ENCODE peak calls at places on chromosomes 1 and 21, in six cellular contexts. V is upper lobe of right lung, M is fibroblast of lung, Y is thoracic aorta, J is heart right ventricle, E is tibial nerve. H is an unnamed sample.

GRCh38 chr1:20255666-20256065 is 35.0 kb upstream of the VWA5B1 start:
- DNase-seq in E (no peak), Y (no peak), V (no peak), M (peak; percentile 82), J (no peak), H (no peak)

GRCh38 chr1:223059526-223059925 is 83.5 kb downstream of the TLR5 start:
- DNase-seq in Y (no peak), V (no peak), E (no peak), J (no peak), M (no peak), H (no peak)

GRCh38 chr1:38117444-38117887 is 70.9 kb upstream of the POU3F1 start:
- DNase-seq in V (no peak), E (no peak), J (no peak), Y (no peak), M (no peak), H (no peak)

GRCh38 chr1:25110037-25110436 is 122.3 kb downstream of the SYF2 start:
- DNase-seq in E (no peak), V (no peak), J (no peak), M (no peak), Y (no peak), H (no peak)

GRCh38 chr21:28066051-28066450 is 926.6 kb downstream of the LTN1 start:
- DNase-seq in V (no peak), J (no peak), M (peak; percentile 19), Y (no peak), E (no peak), H (no peak)

GRCh38 chr1:70072239-70072751 is 133.1 kb downstream of the LRRC40 start:
- DNase-seq in Y (no peak), E (no peak), V (no peak), J (no peak), M (peak; percentile 70), H (no peak)

GRCh38 chr1:37448185-37448584 is 26.2 kb upstream of the ZC3H12A start:
- DNase-seq in Y (no peak), J (no peak), M (no peak), V (no peak), E (no peak), H (no peak)

GRCh38 chr1:203300441-203301330 is 4.6 kb upstream of the BTG2 start:
- DNase-seq in V (peak; percentile 38), E (no peak), Y (no peak), M (no peak), J (no peak), H (no peak)

GRCh38 chr1:241916196-241916595 is 41.4 kb upstream of the BECN2 start:
- DNase-seq in J (no peak), E (no peak), V (no peak), M (no peak), Y (no peak), H (no peak)

GRCh38 chr1:168335500-168335899 is 54.8 kb downstream of the TBX19 start:
- DNase-seq in M (no peak), E (no peak), J (no peak), V (no peak), Y (no peak), H (no peak)

GRCh38 chr1:6601865-6602668 is 602 bp downstream of the KLHL21 start:
- DNase-seq in Y (no peak), J (peak; percentile 60), E (no peak), V (peak; percentile 81), M (peak; percentile 70), H (no peak)

GRCh38 chr1:203769505-203770343 is 4.7 kb downstream of the LAX1 start:
- DNase-seq in V (peak; percentile 84), M (peak; percentile 95), E (peak; percentile 58), Y (peak; percentile 61), J (peak; percentile 58), H (peak; percentile 92)

GRCh38 chr21:44845418-44846200 is 27.7 kb upstream of the SUMO3 start:
- DNase-seq in Y (no peak), M (peak; percentile 46), V (peak; percentile 84), J (peak; percentile 81), E (peak; percentile 30), H (peak; percentile 69)

GRCh38 chr1:203201516-203202205 is 15.2 kb upstream of the CHI3L1 start:
- DNase-seq in Y (no peak), V (no peak), E (no peak), M (no peak), J (no peak), H (no peak)

GRCh38 chr1:222288056-222288455 is 259.8 kb downstream of the HHIPL2 start:
- DNase-seq in Y (no peak), V (no peak), J (no peak), M (peak; percentile 76), E (no peak), H (no peak)

GRCh38 chr1:88802404-88802803 is 89.0 kb downstream of the GTF2B start:
- DNase-seq in J (no peak), Y (no peak), V (no peak), E (no peak), M (no peak), H (no peak)

GRCh38 chr1:208410409-208410808 is 166.2 kb upstream of the PLXNA2 start:
- DNase-seq in M (no peak), Y (no peak), V (no peak), J (no peak), E (no peak), H (no peak)

GRCh38 chr1:67978988-67979516 is 71.4 kb downstream of the DIRAS3 start:
- DNase-seq in J (no peak), E (no peak), M (peak; percentile 18), Y (no peak), V (no peak), H (no peak)

GRCh38 chr1:156860113-156860638 is 489 bp upstream of the NTRK1 start:
- DNase-seq in J (peak; percentile 61), E (no peak), M (peak; percentile 39), V (no peak), Y (no peak), H (no peak)

DNA sequence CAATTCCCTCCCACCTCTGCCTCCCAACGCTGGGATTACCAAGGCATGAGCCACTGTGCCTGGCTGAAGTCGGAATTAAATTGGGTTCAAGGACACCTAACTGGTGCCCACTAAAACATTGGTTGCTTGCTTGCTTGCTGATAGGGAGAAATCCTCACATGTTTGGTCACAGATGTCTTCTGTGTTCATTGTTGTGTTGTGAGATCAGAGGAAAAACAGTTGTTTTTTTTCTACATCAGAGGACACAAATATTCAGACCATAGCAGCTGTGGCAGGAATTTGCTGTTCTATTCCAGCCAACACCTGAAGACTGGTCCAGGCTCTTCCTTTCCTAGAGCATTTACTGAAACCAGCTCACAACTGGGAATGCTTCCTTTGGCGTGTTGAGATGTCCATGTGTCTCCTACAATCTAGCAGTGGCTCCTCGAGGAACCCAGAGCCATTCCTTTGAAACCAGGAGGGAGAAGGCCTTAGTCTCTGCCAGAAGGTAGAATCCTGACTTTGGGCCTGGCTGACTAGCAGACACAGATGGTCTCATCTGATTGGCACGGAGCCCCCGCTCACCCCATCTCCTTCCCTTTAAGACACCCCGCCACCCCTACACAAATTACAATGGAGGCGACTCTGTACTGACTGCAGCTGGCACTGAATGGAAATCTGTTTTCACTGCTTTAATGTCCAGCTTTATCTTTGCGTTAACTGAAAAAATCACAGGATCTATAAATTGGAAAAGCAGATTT is 24.3 kb upstream of the TRIM17 start:
- DNase-seq in V (no peak), Y (no peak), E (no peak), M (no peak), J (no peak), H (no peak)
- H3K27me3 ChIP-seq in V (peaks cover 48% of the 10 kb centered on the region), Y (no peaks in the 10 kb centered on the region), E (peaks cover 87% of the 10 kb centered on the region), M (peaks cover 13% of the 10 kb centered on the region), J (peaks cover 35% of the 10 kb centered on the region), H (no peaks in the 10 kb centered on the region)

GRCh38 chr21:25607812-25608737 is 794 bp upstream of the MRPL39 start:
- DNase-seq in V (peak; percentile 85), Y (peak; percentile 51), J (peak; percentile 77), E (peak; percentile 85), M (peak; percentile 87), H (peak; percentile 86)
- TF ChIP-seq CTCF in V (peak; percentile 92), Y (peak; percentile 89), J (peak; percentile 87), E (peak; percentile 84), M (peak; percentile 86), H (peak; percentile 95)

GRCh38 chr1:213983589-213984386 is 4.0 kb upstream of the PROX1 start:
- DNase-seq in V (no peak), J (no peak), E (no peak), M (no peak), Y (no peak), H (no peak)

GRCh38 chr1:213982814-213983588 is 4.8 kb upstream of the PROX1 start:
- DNase-seq in Y (no peak), J (peak; percentile 46), V (no peak), E (no peak), M (no peak), H (no peak)

GRCh38 chr1:213979751-213980605 is 7.8 kb upstream of the PROX1 start:
- DNase-seq in Y (no peak), V (no peak), E (no peak), M (no peak), J (no peak), H (no peak)

GRCh38 chr1:213982515-213982813 is 5.3 kb upstream of the PROX1 start:
- DNase-seq in M (no peak), Y (no peak), J (no peak), V (no peak), E (no peak), H (no peak)

DNA sequence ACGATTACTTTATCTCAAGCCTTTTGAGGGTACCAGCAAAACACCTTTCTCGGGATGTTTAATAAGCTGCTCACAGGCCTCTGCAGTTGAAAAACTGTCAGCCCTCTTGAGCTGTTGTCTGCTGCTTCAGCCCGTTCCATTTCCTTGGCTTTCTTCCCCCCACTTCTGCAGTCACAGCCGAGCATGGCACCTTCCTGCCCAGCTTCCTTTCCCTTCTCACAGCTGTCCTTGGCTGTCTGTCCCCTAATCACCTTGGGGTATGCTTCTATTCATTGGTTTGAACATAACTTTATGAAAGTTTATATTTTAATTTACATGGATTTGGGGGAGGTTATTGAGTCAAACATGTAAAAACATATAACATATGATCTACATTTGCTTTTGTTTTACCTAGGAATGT is 6.9 kb upstream of the PROX1 start:
- DNase-seq in M (no peak), J (no peak), Y (no peak), V (no peak), E (no peak), H (no peak)
- H3K27me3 ChIP-seq in M (peaks cover 40% of the 10 kb centered on the region), J (peaks cover 88% of the 10 kb centered on the region), Y (peaks cover 31% of the 10 kb centered on the region), V (peaks cover 77% of the 10 kb centered on the region), E (peaks cover 94% of the 10 kb centered on the region), H (peaks cover 16% of the 10 kb centered on the region)

GRCh38 chr1:245058882-245059281 is 95.9 kb upstream of the KIF26B start:
- DNase-seq in Y (no peak), E (no peak), J (no peak), V (no peak), M (no peak), H (no peak)

GRCh38 chr1:245058436-245058835 is 96.3 kb upstream of the KIF26B start:
- DNase-seq in V (no peak), Y (no peak), M (no peak), E (no peak), J (no peak), H (no peak)

GRCh38 chr1:245056913-245057312 is 97.9 kb upstream of the KIF26B start:
- DNase-seq in E (no peak), V (no peak), M (no peak), Y (no peak), J (no peak), H (no peak)

GRCh38 chr1:245054105-245054831 is 100.5 kb upstream of the KIF26B start:
- DNase-seq in Y (no peak), E (no peak), M (no peak), V (no peak), J (no peak), H (no peak)

DNA sequence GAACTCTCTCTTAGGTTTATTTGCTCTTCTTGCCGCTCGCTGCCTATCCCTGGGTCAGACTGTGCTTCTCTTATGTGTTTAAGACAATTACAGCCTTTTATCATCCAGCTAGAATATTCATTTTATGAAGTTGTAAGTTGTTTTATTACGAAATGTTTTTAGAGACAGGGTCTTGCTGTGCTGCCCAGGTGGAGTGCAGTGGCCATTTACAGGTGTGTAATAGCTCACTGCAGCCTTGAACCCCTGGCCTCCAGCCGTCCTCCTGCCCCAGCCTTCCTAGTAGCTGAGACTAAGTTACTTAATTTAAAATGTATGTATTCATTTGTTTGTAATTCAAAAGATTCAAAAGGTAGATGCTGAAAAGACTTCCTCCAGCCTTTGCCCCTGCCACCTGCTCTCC is 99.0 kb upstream of the KIF26B start:
- DNase-seq in V (no peak), J (no peak), Y (no peak), M (no peak), E (no peak), H (no peak)
- TF ChIP-seq CTCF in V (no peak), J (no peak), Y (no peak), M (no peak), E (no peak), H (no peak)